ENCODE peak calls at places on chromosome 2, in four cellular contexts. Z is NCI-H82, H is thyroid gland, X is HS-5. J is an unnamed sample.

GRCh38 chr2:215737496-215737895 is 275.9 kb downstream of the MREG start:
- DNase-seq in Z (no peak), H (no peak), X (no peak), J (no peak)

GRCh38 chr2:150169230-150169629 is 318.2 kb downstream of the RND3 start:
- DNase-seq in Z (no peak), H (no peak), X (no peak), J (no peak)

GRCh38 chr2:201188449-201188848 is 5.5 kb downstream of the CASP10 start:
- DNase-seq in Z (no peak), H (no peak), X (no peak), J (no peak)

GRCh38 chr2:148130571-148130970 is 109.7 kb downstream of the MBD5 start:
- DNase-seq in Z (no peak), H (no peak), X (no peak), J (no peak)

GRCh38 chr2:172821370-172822338 is 86.0 kb downstream of the RAPGEF4 start:
- DNase-seq in Z (no peak), H (no peak), X (no peak), J (no peak)

GRCh38 chr2:43142921-43143438 is 83.4 kb downstream of the ZFP36L2 start:
- DNase-seq in Z (peak; percentile 20), H (no peak), X (no peak), J (no peak)

GRCh38 chr2:74474899-74475298 is 2.4 kb upstream of the MRPL53 start:
- DNase-seq in Z (no peak), H (no peak), X (no peak), J (no peak)

GRCh38 chr2:226334981-226335720 is 464.5 kb downstream of the IRS1 start:
- DNase-seq in Z (no peak), H (no peak), X (no peak), J (no peak)

GRCh38 chr2:39436592-39437521 is at the start of gene MAP4K3:
- DNase-seq in Z (peak; percentile 98), H (peak; percentile 96), X (peak; percentile 77), J (peak; percentile 95)

GRCh38 chr2:124804014-124804940 is 779.2 kb downstream of the CNTNAP5 start:
- DNase-seq in Z (peak; percentile 85), H (no peak), X (no peak), J (peak; percentile 3)

GRCh38 chr2:214079032-214079431 is 331.8 kb upstream of the VWC2L start:
- DNase-seq in Z (no peak), H (no peak), X (no peak), J (no peak)

GRCh38 chr2:195495356-195495755 is 161.7 kb upstream of the SLC39A10 start:
- DNase-seq in Z (no peak), H (no peak), X (no peak), J (no peak)

GRCh38 chr2:112916145-112916571 is 5.2 kb downstream of the IL37 start:
- DNase-seq in Z (no peak), H (no peak), X (no peak), J (no peak)

GRCh38 chr2:30238143-30238800 is 6.9 kb downstream of the LBH start:
- DNase-seq in Z (no peak), H (no peak), X (no peak), J (no peak)

GRCh38 chr2:239311132-239312040 is 89.4 kb downstream of the HDAC4 start:
- DNase-seq in Z (no peak), H (no peak), X (no peak), J (no peak)

GRCh38 chr2:183349046-183349445 is 224.8 kb downstream of the NUP35 start:
- DNase-seq in Z (no peak), H (no peak), X (no peak), J (no peak)

GRCh38 chr2:29080886-29081743 is 6.8 kb upstream of the PCARE start:
- DNase-seq in Z (no peak), H (no peak), X (no peak), J (no peak)

GRCh38 chr2:69720404-69720803 is 21.5 kb upstream of the ANXA4 start:
- DNase-seq in Z (peak; percentile 17), H (no peak), X (no peak), J (peak; percentile 6)

GRCh38 chr2:84493494-84493893 is 22.8 kb upstream of the DNAH6 start:
- DNase-seq in Z (no peak), H (no peak), X (peak; percentile 89), J (no peak)

GRCh38 chr2:1972428-1972827 is 228.1 kb upstream of the PXDN start:
- DNase-seq in Z (peak; percentile 6), H (peak; percentile 78), X (no peak), J (no peak)

GRCh38 chr2:232260075-232260474 is 118.5 kb upstream of the ALPP start:
- DNase-seq in Z (no peak), H (peak; percentile 92), X (peak; percentile 92), J (no peak)

GRCh38 chr2:111198701-111199100 is 78.0 kb downstream of the BCL2L11 start:
- DNase-seq in Z (no peak), H (no peak), X (no peak), J (no peak)

GRCh38 chr2:53949457-53949856 is 21.3 kb downstream of the PSME4 start:
- DNase-seq in Z (no peak), H (no peak), X (no peak), J (no peak)

GRCh38 chr2:72412214-72412613 is 264.6 kb upstream of the CYP26B1 start:
- DNase-seq in Z (no peak), H (no peak), X (no peak), J (no peak)

GRCh38 chr2:127514076-127514475 is 12.2 kb downstream of the IWS1 start:
- DNase-seq in Z (no peak), H (no peak), X (no peak), J (no peak)

GRCh38 chr2:26807788-26808460 is 22.1 kb downstream of the CENPA start:
- DNase-seq in Z (peak; percentile 49), H (no peak), X (no peak), J (no peak)

GRCh38 chr2:110732422-110733413 is at the start of gene ACOXL:
- DNase-seq in Z (no peak), H (peak; percentile 82), X (no peak), J (no peak)

GRCh38 chr2:67309281-67309680 is 87.9 kb upstream of the ETAA1 start:
- DNase-seq in Z (no peak), H (no peak), X (no peak), J (no peak)

GRCh38 chr2:219368690-219369108 is 19.0 kb downstream of the DNPEP start:
- DNase-seq in Z (no peak), H (peak; percentile 48), X (no peak), J (no peak)

GRCh38 chr2:238082151-238082550 is 18.0 kb upstream of the ESPNL start:
- DNase-seq in Z (no peak), H (no peak), X (no peak), J (no peak)

GRCh38 chr2:132640116-132640515 is 29.9 kb downstream of the LYPD1 start:
- DNase-seq in Z (no peak), H (no peak), X (no peak), J (no peak)

J was measured in NCI-H524.